ENCODE peak calls at places on chromosomes 2 and 18, in ten cellular contexts. R is right cardiac atrium; P is transverse colon; F is CD8-positive, alpha-beta T cell; D is mucosa of descending colon; N is tibial artery; Z is tibial nerve; I is CD4-positive, alpha-beta T cell; O is CD8-positive, alpha-beta memory T cell; C is A549. J is an unnamed sample.
A peak's percentile ranks its signal among the peaks of the same experiment; 100 is the strongest.

GRCh38 chr2:127226520-127227263 is 6.6 kb upstream of the CYP27C1 start:
- DNase-seq in R (no peak), P (peak; percentile 86), F (no peak), D (peak; percentile 90), N (no peak), Z (no peak), I (no peak), O (no peak), C (peak; percentile 88), J (no peak)

GRCh38 chr2:164015328-164016123 is 279.7 kb upstream of the FIGN start:
- DNase-seq in R (peak; percentile 23), P (no peak), F (no peak), D (no peak), N (no peak), Z (no peak), I (no peak), O (no peak), C (no peak), J (no peak)

GRCh38 chr2:146982393-146982846 is 862.4 kb upstream of the ACVR2A start:
- DNase-seq in R (peak; percentile 52), P (peak; percentile 11), F (no peak), D (no peak), N (peak; percentile 73), Z (no peak), I (no peak), O (no peak), C (no peak), J (no peak)

GRCh38 chr2:155203187-155203586 is 504.7 kb downstream of the KCNJ3 start:
- DNase-seq in R (no peak), P (no peak), F (no peak), D (no peak), N (no peak), Z (no peak), I (no peak), O (no peak), C (no peak), J (no peak)

GRCh38 chr18:24227976-24228660 is 89.3 kb downstream of the CABYR start:
- DNase-seq in R (no peak), P (no peak), F (no peak), D (no peak), N (no peak), Z (no peak), I (no peak), O (no peak), C (no peak), J (no peak)

GRCh38 chr18:11005528-11005927 is 143.8 kb downstream of the PIEZO2 start:
- DNase-seq in R (no peak), P (peak; percentile 16), F (no peak), D (no peak), N (no peak), Z (no peak), I (no peak), O (no peak), C (peak; percentile 4), J (no peak)

GRCh38 chr18:9658111-9658641 is 43.8 kb upstream of the PPP4R1 start:
- DNase-seq in R (no peak), P (no peak), F (no peak), D (no peak), N (no peak), Z (no peak), I (no peak), O (no peak), C (no peak), J (no peak)

GRCh38 chr2:44555700-44556099 is 194.0 kb downstream of the CAMKMT start:
- DNase-seq in R (no peak), P (no peak), F (no peak), D (no peak), N (no peak), Z (no peak), I (no peak), O (no peak), C (no peak), J (no peak)

GRCh38 chr2:146615778-146616177 is 1229.1 kb upstream of the ACVR2A start:
- DNase-seq in R (no peak), P (no peak), F (no peak), D (no peak), N (no peak), Z (no peak), I (no peak), O (no peak), C (no peak), J (no peak)

GRCh38 chr2:37892436-37893114 is 32.5 kb upstream of the RMDN2 start:
- DNase-seq in R (no peak), P (no peak), F (no peak), D (no peak), N (no peak), Z (no peak), I (no peak), O (peak; percentile 15), C (no peak), J (no peak)

GRCh38 chr2:229313591-229313990 is 42.5 kb upstream of the PID1 start:
- DNase-seq in R (no peak), P (no peak), F (no peak), D (no peak), N (no peak), Z (no peak), I (no peak), O (no peak), C (no peak), J (no peak)

GRCh38 chr2:26616032-26616863 is 24.9 kb downstream of the CIB4 start:
- DNase-seq in R (no peak), P (no peak), F (no peak), D (peak; percentile 24), N (peak; percentile 48), Z (no peak), I (no peak), O (no peak), C (no peak), J (no peak)

GRCh38 chr2:45876611-45877010 is 225.1 kb downstream of the PRKCE start:
- DNase-seq in R (no peak), P (no peak), F (no peak), D (no peak), N (no peak), Z (no peak), I (no peak), O (no peak), C (no peak), J (no peak)
- H3K9me3 ChIP-seq in R (peaks cover 2% of the 10 kb centered on the region), P (peaks cover 8% of the 10 kb centered on the region), F (no peaks in the 10 kb centered on the region), D (peaks cover 5% of the 10 kb centered on the region), N (peaks cover 5% of the 10 kb centered on the region), Z (peaks cover 15% of the 10 kb centered on the region), I (peaks cover 11% of the 10 kb centered on the region), O (no peaks in the 10 kb centered on the region), C (peaks cover 10% of the 10 kb centered on the region), J (no peaks in the 10 kb centered on the region)

GRCh38 chr2:62321370-62321769 is 125.5 kb downstream of the B3GNT2 start:
- DNase-seq in R (no peak), P (no peak), F (no peak), D (no peak), N (no peak), Z (no peak), I (no peak), O (no peak), C (no peak), J (no peak)

GRCh38 chr2:62321890-62322289 is 126.0 kb downstream of the B3GNT2 start:
- DNase-seq in R (no peak), P (no peak), F (no peak), D (no peak), N (no peak), Z (no peak), I (no peak), O (no peak), C (no peak), J (no peak)

GRCh38 chr2:62326735-62327134 is 130.8 kb downstream of the B3GNT2 start:
- DNase-seq in R (no peak), P (no peak), F (no peak), D (no peak), N (no peak), Z (no peak), I (no peak), O (no peak), C (no peak), J (no peak)

GRCh38 chr2:62329797-62330196 is 133.9 kb downstream of the B3GNT2 start:
- DNase-seq in R (no peak), P (no peak), F (no peak), D (no peak), N (no peak), Z (no peak), I (no peak), O (no peak), C (no peak), J (no peak)

GRCh38 chr2:62325398-62325797 is 129.5 kb downstream of the B3GNT2 start:
- DNase-seq in R (no peak), P (no peak), F (no peak), D (no peak), N (no peak), Z (no peak), I (no peak), O (no peak), C (no peak), J (no peak)
- H3K9me3 ChIP-seq in R (no peaks in the 10 kb centered on the region), P (no peaks in the 10 kb centered on the region), F (no peaks in the 10 kb centered on the region), D (peaks cover 11% of the 10 kb centered on the region), N (no peaks in the 10 kb centered on the region), Z (peaks cover 14% of the 10 kb centered on the region), I (no peaks in the 10 kb centered on the region), O (no peaks in the 10 kb centered on the region), C (no peaks in the 10 kb centered on the region), J (no peaks in the 10 kb centered on the region)

GRCh38 chr2:158644139-158644538 is 151.0 kb upstream of the DAPL1 start:
- DNase-seq in R (no peak), P (no peak), F (no peak), D (no peak), N (no peak), Z (no peak), I (no peak), O (no peak), C (no peak), J (no peak)

GRCh38 chr2:158651358-158652057 is 143.6 kb upstream of the DAPL1 start:
- DNase-seq in R (no peak), P (no peak), F (no peak), D (no peak), N (no peak), Z (no peak), I (no peak), O (no peak), C (no peak), J (no peak)

GRCh38 chr2:158650646-158651357 is 144.3 kb upstream of the DAPL1 start:
- DNase-seq in R (no peak), P (no peak), F (no peak), D (no peak), N (no peak), Z (no peak), I (no peak), O (no peak), C (no peak), J (no peak)

GRCh38 chr2:158647832-158648231 is 147.3 kb upstream of the DAPL1 start:
- DNase-seq in R (no peak), P (no peak), F (no peak), D (no peak), N (no peak), Z (no peak), I (no peak), O (no peak), C (no peak), J (no peak)
- H3K9me3 ChIP-seq in R (no peaks in the 10 kb centered on the region), P (no peaks in the 10 kb centered on the region), F (no peaks in the 10 kb centered on the region), D (no peaks in the 10 kb centered on the region), N (no peaks in the 10 kb centered on the region), Z (no peaks in the 10 kb centered on the region), I (no peaks in the 10 kb centered on the region), O (no peaks in the 10 kb centered on the region), C (no peaks in the 10 kb centered on the region), J (no peaks in the 10 kb centered on the region)

GRCh38 chr2:183825710-183826109 is 701.5 kb downstream of the NUP35 start:
- DNase-seq in R (no peak), P (no peak), F (no peak), D (no peak), N (no peak), Z (no peak), I (no peak), O (no peak), C (no peak), J (no peak)
- H3K9me3 ChIP-seq in R (no peaks in the 10 kb centered on the region), P (peaks cover 8% of the 10 kb centered on the region), F (no peaks in the 10 kb centered on the region), D (peaks cover 22% of the 10 kb centered on the region), N (peaks cover 8% of the 10 kb centered on the region), Z (peaks cover 38% of the 10 kb centered on the region), I (no peaks in the 10 kb centered on the region), O (peaks cover 5% of the 10 kb centered on the region), C (no peaks in the 10 kb centered on the region), J (no peaks in the 10 kb centered on the region)

J was measured in T-helper 17 cell.